ENCODE peak calls at places on chromosomes 5 and 9, in six cellular contexts. One of them, this sample, is unnamed.

GRCh38 chr5:181140766-181141165 is 6.6 kb upstream of the OR2V2 start:
- DNase-seq in head of caudate nucleus: no peak
- DNase-seq in HT-29: no peak
- DNase-seq in hypothalamus: no peak
- DNase-seq in astrocyte of the spinal cord: no peak
- DNase-seq in sciatic nerve: no peak
- DNase-seq in this sample: no peak

GRCh38 chr9:98092633-98092971 is 26.4 kb downstream of the TRIM14 start:
- DNase-seq in head of caudate nucleus: no peak
- DNase-seq in HT-29: no peak
- DNase-seq in hypothalamus: no peak
- DNase-seq in astrocyte of the spinal cord: no peak
- DNase-seq in sciatic nerve: no peak
- DNase-seq in this sample: no peak

GRCh38 chr5:72598461-72599433 is 91.5 kb upstream of the ZNF366 start:
- DNase-seq in head of caudate nucleus: no peak
- DNase-seq in HT-29: no peak
- DNase-seq in hypothalamus: no peak
- DNase-seq in astrocyte of the spinal cord: peak; percentile 77
- DNase-seq in sciatic nerve: no peak
- DNase-seq in this sample: no peak

GRCh38 chr9:131033269-131034224 is 24.6 kb downstream of the LAMC3 start:
- DNase-seq in head of caudate nucleus: no peak
- DNase-seq in HT-29: no peak
- DNase-seq in hypothalamus: no peak
- DNase-seq in astrocyte of the spinal cord: no peak
- DNase-seq in sciatic nerve: no peak
- DNase-seq in this sample: no peak

GRCh38 chr5:92242170-92242569 is 859.1 kb upstream of the ARRDC3 start:
- DNase-seq in head of caudate nucleus: no peak
- DNase-seq in HT-29: no peak
- DNase-seq in hypothalamus: no peak
- DNase-seq in astrocyte of the spinal cord: no peak
- DNase-seq in sciatic nerve: no peak
- DNase-seq in this sample: no peak

GRCh38 chr5:17743580-17744435 is 109.5 kb downstream of the TAF11L14 start:
- DNase-seq in head of caudate nucleus: no peak
- DNase-seq in HT-29: no peak
- DNase-seq in hypothalamus: no peak
- DNase-seq in astrocyte of the spinal cord: peak; percentile 90
- DNase-seq in sciatic nerve: no peak
- DNase-seq in this sample: no peak

GRCh38 chr5:159316519-159317383 is 13.5 kb downstream of the IL12B start:
- DNase-seq in head of caudate nucleus: peak; percentile 31
- DNase-seq in HT-29: peak; percentile 50
- DNase-seq in hypothalamus: no peak
- DNase-seq in astrocyte of the spinal cord: peak; percentile 64
- DNase-seq in sciatic nerve: no peak
- DNase-seq in this sample: peak; percentile 53

GRCh38 chr9:101311759-101312420 is 72.9 kb downstream of the BAAT start:
- DNase-seq in head of caudate nucleus: no peak
- DNase-seq in HT-29: peak; percentile 90
- DNase-seq in hypothalamus: peak; percentile 7
- DNase-seq in astrocyte of the spinal cord: peak; percentile 76
- DNase-seq in sciatic nerve: no peak
- DNase-seq in this sample: peak; percentile 31

GRCh38 chr9:116499986-116500871 is 186.9 kb upstream of the TRIM32 start:
- DNase-seq in head of caudate nucleus: no peak
- DNase-seq in HT-29: no peak
- DNase-seq in hypothalamus: no peak
- DNase-seq in astrocyte of the spinal cord: peak; percentile 85
- DNase-seq in sciatic nerve: no peak
- DNase-seq in this sample: peak; percentile 69

GRCh38 chr9:4226331-4227250 is 73.3 kb downstream of the GLIS3 start:
- DNase-seq in head of caudate nucleus: no peak
- DNase-seq in HT-29: peak; percentile 31
- DNase-seq in hypothalamus: no peak
- DNase-seq in astrocyte of the spinal cord: no peak
- DNase-seq in sciatic nerve: no peak
- DNase-seq in this sample: no peak

GRCh38 chr5:55497712-55498111 is 37.1 kb downstream of the PLPP1 start:
- DNase-seq in head of caudate nucleus: no peak
- DNase-seq in HT-29: no peak
- DNase-seq in hypothalamus: no peak
- DNase-seq in astrocyte of the spinal cord: no peak
- DNase-seq in sciatic nerve: no peak
- DNase-seq in this sample: no peak

GRCh38 chr5:135447298-135447929 is at the start of gene DCANP1:
- DNase-seq in head of caudate nucleus: no peak
- DNase-seq in HT-29: no peak
- DNase-seq in hypothalamus: no peak
- DNase-seq in astrocyte of the spinal cord: no peak
- DNase-seq in sciatic nerve: no peak
- DNase-seq in this sample: no peak

GRCh38 chr5:60541980-60542379 is 158.0 kb downstream of the DEPDC1B start:
- DNase-seq in head of caudate nucleus: no peak
- DNase-seq in HT-29: no peak
- DNase-seq in hypothalamus: no peak
- DNase-seq in astrocyte of the spinal cord: peak; percentile 73
- DNase-seq in sciatic nerve: no peak
- DNase-seq in this sample: no peak

GRCh38 chr9:138013836-138014569 is 136.4 kb downstream of the CACNA1B start:
- DNase-seq in head of caudate nucleus: no peak
- DNase-seq in HT-29: no peak
- DNase-seq in hypothalamus: no peak
- DNase-seq in astrocyte of the spinal cord: no peak
- DNase-seq in sciatic nerve: no peak
- DNase-seq in this sample: no peak

GRCh38 chr5:102561894-102562760 is 63.3 kb upstream of the SLCO6A1 start:
- DNase-seq in head of caudate nucleus: no peak
- DNase-seq in HT-29: peak; percentile 62
- DNase-seq in hypothalamus: no peak
- DNase-seq in astrocyte of the spinal cord: peak; percentile 19
- DNase-seq in sciatic nerve: peak; percentile 52
- DNase-seq in this sample: peak; percentile 65

GRCh38 chr5:112210430-112211005 is 208.6 kb downstream of the EPB41L4A start:
- DNase-seq in head of caudate nucleus: peak; percentile 51
- DNase-seq in HT-29: peak; percentile 73
- DNase-seq in hypothalamus: peak; percentile 16
- DNase-seq in astrocyte of the spinal cord: peak; percentile 46
- DNase-seq in sciatic nerve: peak; percentile 67
- DNase-seq in this sample: peak; percentile 34

GRCh38 chr5:91118802-91119201 is 264.3 kb downstream of the ARRDC3 start:
- DNase-seq in head of caudate nucleus: no peak
- DNase-seq in HT-29: no peak
- DNase-seq in hypothalamus: no peak
- DNase-seq in astrocyte of the spinal cord: no peak
- DNase-seq in sciatic nerve: no peak
- DNase-seq in this sample: no peak

GRCh38 chr5:3309538-3309937 is 286.1 kb upstream of the IRX1 start:
- DNase-seq in head of caudate nucleus: no peak
- DNase-seq in HT-29: no peak
- DNase-seq in hypothalamus: no peak
- DNase-seq in astrocyte of the spinal cord: no peak
- DNase-seq in sciatic nerve: no peak
- DNase-seq in this sample: no peak

GRCh38 chr5:163347671-163348070 is 89.7 kb upstream of the CCNG1 start:
- DNase-seq in head of caudate nucleus: peak; percentile 51
- DNase-seq in HT-29: peak; percentile 72
- DNase-seq in hypothalamus: peak; percentile 63
- DNase-seq in astrocyte of the spinal cord: peak; percentile 72
- DNase-seq in sciatic nerve: no peak
- DNase-seq in this sample: peak; percentile 45

GRCh38 chr9:38018964-38019602 is 49.9 kb downstream of the SHB start:
- DNase-seq in head of caudate nucleus: peak; percentile 71
- DNase-seq in HT-29: peak; percentile 52
- DNase-seq in hypothalamus: peak; percentile 35
- DNase-seq in astrocyte of the spinal cord: peak; percentile 89
- DNase-seq in sciatic nerve: no peak
- DNase-seq in this sample: no peak

GRCh38 chr9:137307255-137308101 is 5.4 kb upstream of the NRARP start:
- DNase-seq in head of caudate nucleus: no peak
- DNase-seq in HT-29: no peak
- DNase-seq in hypothalamus: no peak
- DNase-seq in astrocyte of the spinal cord: no peak
- DNase-seq in sciatic nerve: peak; percentile 61
- DNase-seq in this sample: peak; percentile 12

GRCh38 chr9:15332939-15333338 is 25.9 kb upstream of the TTC39B start:
- DNase-seq in head of caudate nucleus: no peak
- DNase-seq in HT-29: no peak
- DNase-seq in hypothalamus: no peak
- DNase-seq in astrocyte of the spinal cord: no peak
- DNase-seq in sciatic nerve: no peak
- DNase-seq in this sample: no peak

GRCh38 chr5:180328296-180329137 is 24.6 kb downstream of the GFPT2 start:
- DNase-seq in head of caudate nucleus: peak; percentile 75
- DNase-seq in HT-29: peak; percentile 94
- DNase-seq in hypothalamus: peak; percentile 65
- DNase-seq in astrocyte of the spinal cord: peak; percentile 63
- DNase-seq in sciatic nerve: peak; percentile 89
- DNase-seq in this sample: peak; percentile 76

GRCh38 chr5:124661317-124662141 is 84.9 kb downstream of the ZNF608 start:
- DNase-seq in head of caudate nucleus: no peak
- DNase-seq in HT-29: peak; percentile 88
- DNase-seq in hypothalamus: no peak
- DNase-seq in astrocyte of the spinal cord: peak; percentile 89
- DNase-seq in sciatic nerve: no peak
- DNase-seq in this sample: peak; percentile 44